ENCODE peak calls at places on chromosomes 7 and 10, in six cellular contexts. A, B, Q, G, H and U are unnamed samples.

GRCh38 chr7:45088821-45089313 is at the start of gene NACAD:
- DNase-seq in A (no peak), B (no peak), Q (no peak), G (no peak), H (no peak), U (peak)

GRCh38 chr7:44824894-44825526 is 22.9 kb downstream of the H2AZ2 start:
- DNase-seq in A (no peak), B (no peak), Q (no peak), G (peak), H (no peak), U (peak)

GRCh38 chr10:13993169-13993568 is 337.6 kb downstream of the FRMD4A start:
- DNase-seq in A (no peak), B (no peak), Q (no peak), G (peak), H (no peak), U (peak)

GRCh38 chr10:43250925-43251663 is 15.8 kb downstream of the RASGEF1A start:
- DNase-seq in A (no peak), B (no peak), Q (peak), G (no peak), H (no peak), U (no peak)

GRCh38 chr7:117385340-117386124 is 41.8 kb downstream of the ASZ1 start:
- DNase-seq in A (no peak), B (peak), Q (no peak), G (peak), H (no peak), U (peak)

GRCh38 chr7:132191418-132191817 is 384.9 kb downstream of the PLXNA4 start:
- DNase-seq in A (no peak), B (no peak), Q (no peak), G (no peak), H (no peak), U (no peak)

GRCh38 chr10:3527144-3527543 is 257.9 kb downstream of the KLF6 start:
- DNase-seq in A (no peak), B (no peak), Q (no peak), G (peak), H (no peak), U (peak)

GRCh38 chr7:44665531-44666213 is 59.2 kb downstream of the OGDH start:
- DNase-seq in A (no peak), B (peak), Q (no peak), G (peak), H (no peak), U (peak)

GRCh38 chr7:83782628-83783027 is 133.7 kb upstream of the SEMA3E start:
- DNase-seq in A (no peak), B (peak), Q (no peak), G (peak), H (no peak), U (no peak)

GRCh38 chr7:122544463-122544862 is 154.5 kb downstream of the RNF133 start:
- DNase-seq in A (no peak), B (no peak), Q (no peak), G (no peak), H (no peak), U (no peak)

GRCh38 chr10:119412244-119412750 is 130.2 kb downstream of the RGS10 start:
- DNase-seq in A (no peak), B (no peak), Q (no peak), G (peak), H (no peak), U (peak)

GRCh38 chr10:62379394-62379793 is 5.2 kb downstream of the ZNF365 start:
- DNase-seq in A (no peak), B (no peak), Q (no peak), G (no peak), H (no peak), U (no peak)

GRCh38 chr10:100562008-100562672 is 26.4 kb downstream of the HIF1AN start:
- DNase-seq in A (peak), B (peak), Q (peak), G (peak), H (peak), U (peak)

GRCh38 chr7:27745064-27745583 is 5.2 kb downstream of the TAX1BP1 start:
- DNase-seq in A (no peak), B (peak), Q (peak), G (peak), H (no peak), U (peak)

GRCh38 chr7:138299046-138299445 is 161.0 kb upstream of the TRIM24 start:
- DNase-seq in A (no peak), B (no peak), Q (no peak), G (no peak), H (no peak), U (no peak)

GRCh38 chr10:5089869-5090268 is 4.3 kb upstream of the AKR1C3 start:
- DNase-seq in A (no peak), B (no peak), Q (peak), G (peak), H (no peak), U (peak)

GRCh38 chr10:18144928-18145327 is 4.7 kb downstream of the CACNB2 start:
- DNase-seq in A (no peak), B (peak), Q (no peak), G (peak), H (no peak), U (no peak)

GRCh38 chr7:81232084-81232799 is 313.4 kb upstream of the SEMA3C start:
- DNase-seq in A (no peak), B (no peak), Q (no peak), G (no peak), H (no peak), U (no peak)

GRCh38 chr7:95367606-95368005 is 28.6 kb downstream of the PON3 start:
- DNase-seq in A (no peak), B (no peak), Q (no peak), G (no peak), H (no peak), U (no peak)

GRCh38 chr10:100715445-100716385 is 29.7 kb upstream of the PAX2 start:
- DNase-seq in A (no peak), B (peak), Q (peak), G (no peak), H (no peak), U (no peak)

GRCh38 chr10:44827431-44828006 is 83.6 kb upstream of the TMEM72 start:
- DNase-seq in A (no peak), B (no peak), Q (no peak), G (no peak), H (no peak), U (no peak)

GRCh38 chr7:127644484-127644883 is 7.5 kb upstream of the SND1 start:
- DNase-seq in A (no peak), B (peak), Q (no peak), G (no peak), H (no peak), U (peak)

GRCh38 chr7:28330384-28331070 is 81.8 kb upstream of the CREB5 start:
- DNase-seq in A (no peak), B (no peak), Q (no peak), G (no peak), H (no peak), U (peak)

GRCh38 chr10:22097696-22098095 is 94.2 kb upstream of the DNAJC1 start:
- DNase-seq in A (no peak), B (peak), Q (no peak), G (no peak), H (no peak), U (no peak)
- H3K14ac ChIP-seq in A (no peak), B (no peak), Q (no peak), G (no peak), H (no peak), U (no peak)

DNA sequence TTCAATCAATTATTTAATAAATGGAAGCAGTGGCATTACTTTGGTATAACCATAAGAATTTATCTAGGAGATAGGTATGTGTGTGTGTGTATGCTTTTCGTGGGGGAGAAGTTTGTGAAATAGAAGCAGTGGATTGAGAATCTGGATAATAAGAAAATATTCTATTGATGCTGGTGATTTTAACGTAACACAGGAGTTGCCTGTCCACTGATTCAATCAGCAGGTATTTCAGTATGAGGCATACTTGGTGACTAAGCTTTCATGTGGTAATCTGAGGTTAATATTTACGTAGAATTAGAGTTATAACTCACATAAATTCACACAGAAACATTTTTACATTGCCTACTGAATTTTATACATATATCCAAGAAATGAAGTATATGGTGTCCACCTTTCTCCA is 568.0 kb downstream of the ZWINT start:
- DNase-seq in A (no peak), B (peak), Q (no peak), G (no peak), H (no peak), U (no peak)
- H3K14ac ChIP-seq in A (no peak), B (no peak), Q (no peak), G (no peak), H (no peak), U (no peak)

GRCh38 chr7:105269397-105269796 is 119.3 kb downstream of the SRPK2 start:
- DNase-seq in A (no peak), B (no peak), Q (no peak), G (no peak), H (no peak), U (no peak)
- H3K14ac ChIP-seq in A (no peak), B (no peak), Q (no peak), G (no peak), H (no peak), U (no peak)

GRCh38 chr7:34656036-34656435 is 2.0 kb upstream of the NPSR1 start:
- DNase-seq in A (no peak), B (no peak), Q (no peak), G (no peak), H (no peak), U (no peak)
- H3K14ac ChIP-seq in A (no peak), B (no peak), Q (no peak), G (no peak), H (no peak), U (no peak)

GRCh38 chr10:132588301-132589013 is 50.9 kb downstream of the INPP5A start:
- DNase-seq in A (no peak), B (peak), Q (no peak), G (peak), H (no peak), U (no peak)

GRCh38 chr10:132590094-132590751 is 52.6 kb downstream of the INPP5A start:
- DNase-seq in A (no peak), B (no peak), Q (no peak), G (no peak), H (no peak), U (no peak)

GRCh38 chr10:132589681-132590080 is 52.1 kb downstream of the INPP5A start:
- DNase-seq in A (no peak), B (no peak), Q (no peak), G (no peak), H (no peak), U (no peak)

GRCh38 chr10:132590752-132591121 is 53.1 kb downstream of the INPP5A start:
- DNase-seq in A (no peak), B (no peak), Q (no peak), G (no peak), H (no peak), U (no peak)

DNA sequence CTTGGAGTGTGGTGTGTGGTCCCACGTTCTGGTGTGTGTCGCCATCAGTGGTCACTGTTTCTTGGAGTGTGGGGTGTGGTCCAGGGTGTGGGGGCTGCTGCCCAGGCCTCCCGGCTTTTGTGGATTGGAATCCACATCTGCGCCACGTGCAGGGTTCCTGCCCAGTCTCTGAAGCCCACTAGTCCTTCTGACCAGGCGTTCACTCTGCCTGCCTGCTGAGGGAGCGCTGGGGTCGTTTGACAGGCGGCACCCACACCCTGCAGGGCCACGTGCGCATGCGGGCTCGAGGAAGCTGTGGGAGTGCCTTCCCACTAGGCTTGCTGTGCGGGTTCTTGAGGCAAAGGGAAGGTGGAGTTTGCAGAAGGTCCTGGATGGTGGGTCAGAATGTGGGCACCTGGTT is 51.4 kb downstream of the INPP5A start:
- DNase-seq in A (no peak), B (no peak), Q (no peak), G (no peak), H (no peak), U (no peak)
- H3K14ac ChIP-seq in A (no peak), B (no peak), Q (no peak), G (peak), H (no peak), U (no peak)

DNA sequence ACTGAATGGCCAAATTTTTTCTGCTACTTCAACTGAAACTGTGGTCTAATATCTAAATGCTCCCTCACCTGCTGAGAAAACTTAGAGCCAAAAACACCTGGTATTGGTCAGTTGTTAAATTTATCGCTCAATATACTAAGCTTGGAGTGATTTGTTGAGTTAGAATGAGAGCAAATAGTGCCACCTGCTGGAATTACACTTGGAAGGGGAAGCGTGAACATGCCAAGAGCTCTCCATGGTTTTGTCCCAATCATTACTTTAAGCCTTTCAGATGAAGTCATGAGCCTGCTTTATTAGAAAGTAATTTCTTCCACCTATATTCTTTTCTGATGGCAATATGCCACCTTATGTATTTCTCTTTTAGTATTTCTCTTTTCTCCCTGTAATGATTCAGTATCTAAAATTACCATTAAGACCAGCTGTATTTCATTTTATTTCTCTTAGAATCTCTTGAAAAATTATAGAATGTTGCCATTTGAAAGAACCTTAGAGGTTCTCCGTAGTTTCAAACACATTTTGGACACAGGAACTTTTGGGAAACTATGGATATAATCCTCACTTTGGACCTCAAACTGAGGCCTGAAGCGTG is 447.8 kb upstream of the C7orf33 start:
- DNase-seq in A (peak), B (peak), Q (no peak), G (peak), H (no peak), U (peak)
- H3K14ac ChIP-seq in A (no peak), B (no peak), Q (no peak), G (no peak), H (no peak), U (no peak)